ENCODE peak calls at places on chromosomes 13 and 19, in nine cellular contexts. L is heart left ventricle; M is thoracic aorta; A is Caco-2; O is psoas muscle; E is PC-3; J is CD4-positive, CD25-positive, alpha-beta regulatory T cell; F is colonic mucosa; T is K562. N is an unnamed sample. For H3K27me3, the result is how much of the 10 kb centered on the place peaks cover.

GRCh38 chr13:24452044-24452443 is 60.5 kb downstream of the PARP4 start:
- DNase-seq in L (no peak), M (no peak), A (no peak), O (no peak), E (no peak), J (no peak), F (no peak), T (no peak), N (no peak)

GRCh38 chr19:4083677-4084546 is 17.2 kb upstream of the ZBTB7A start:
- DNase-seq in L (no peak), M (no peak), A (peak), O (peak), E (peak), J (no peak), F (peak), T (peak), N (no peak)

GRCh38 chr19:3818479-3818878 is 32.3 kb upstream of the MATK start:
- DNase-seq in L (no peak), M (no peak), A (no peak), O (no peak), E (peak), J (no peak), F (no peak), T (no peak), N (peak)

GRCh38 chr19:36246006-36246391 is 31.1 kb downstream of the ZNF146 start:
- DNase-seq in L (no peak), M (no peak), A (no peak), O (no peak), E (no peak), J (no peak), F (no peak), T (no peak), N (no peak)

GRCh38 chr13:80979035-80979641 is 638.2 kb upstream of the SPRY2 start:
- DNase-seq in L (peak), M (no peak), A (peak), O (no peak), E (peak), J (no peak), F (peak), T (peak), N (peak)

GRCh38 chr19:16446108-16447014 is 25.4 kb downstream of the EPS15L1 start:
- DNase-seq in L (no peak), M (no peak), A (no peak), O (no peak), E (no peak), J (no peak), F (no peak), T (no peak), N (no peak)

GRCh38 chr19:7168941-7169340 is 99.4 kb downstream of the ZNF557 start:
- DNase-seq in L (no peak), M (no peak), A (no peak), O (no peak), E (no peak), J (no peak), F (no peak), T (no peak), N (no peak)

GRCh38 chr19:53553865-53554791 is 16.2 kb downstream of the ZNF331 start:
- DNase-seq in L (peak), M (peak), A (peak), O (peak), E (peak), J (peak), F (peak), T (no peak), N (peak)

GRCh38 chr13:68850160-68850559 is 1257.5 kb upstream of the ATXN8OS start:
- DNase-seq in L (no peak), M (no peak), A (no peak), O (no peak), E (peak), J (no peak), F (no peak), T (no peak), N (peak)

GRCh38 chr19:3238066-3238561 is 13.7 kb downstream of the CELF5 start:
- DNase-seq in L (no peak), M (no peak), A (no peak), O (no peak), E (no peak), J (no peak), F (no peak), T (no peak), N (no peak)

GRCh38 chr13:39410089-39410901 is 192.7 kb downstream of the LHFPL6 start:
- DNase-seq in L (no peak), M (no peak), A (no peak), O (no peak), E (no peak), J (no peak), F (no peak), T (no peak), N (no peak)

GRCh38 chr13:107866007-107866665 is 349.2 kb downstream of the LIG4 start:
- DNase-seq in L (no peak), M (no peak), A (no peak), O (no peak), E (peak), J (no peak), F (no peak), T (peak), N (no peak)

GRCh38 chr19:29323046-29323971 is 110.4 kb upstream of the UQCRFS1 start:
- DNase-seq in L (no peak), M (no peak), A (no peak), O (no peak), E (no peak), J (no peak), F (peak), T (no peak), N (no peak)

GRCh38 chr13:45206340-45206739 is 5.5 kb upstream of the KCTD4 start:
- DNase-seq in L (no peak), M (no peak), A (no peak), O (no peak), E (peak), J (no peak), F (no peak), T (no peak), N (peak)

GRCh38 chr13:73216381-73216831 is 157.6 kb downstream of the KLF5 start:
- DNase-seq in L (no peak), M (no peak), A (peak), O (no peak), E (no peak), J (no peak), F (no peak), T (no peak), N (no peak)

GRCh38 chr19:31154021-31154420 is 195.2 kb downstream of the TSHZ3 start:
- DNase-seq in L (no peak), M (no peak), A (no peak), O (no peak), E (peak), J (no peak), F (no peak), T (no peak), N (peak)

GRCh38 chr13:111665691-111666095 is 345.3 kb downstream of the TEX29 start:
- DNase-seq in L (no peak), M (no peak), A (no peak), O (no peak), E (no peak), J (no peak), F (no peak), T (no peak), N (no peak)

GRCh38 chr13:111666377-111666776 is 345.9 kb downstream of the TEX29 start:
- DNase-seq in L (no peak), M (no peak), A (no peak), O (no peak), E (no peak), J (no peak), F (no peak), T (no peak), N (no peak)

GRCh38 chr13:111663505-111663904 is 343.1 kb downstream of the TEX29 start:
- DNase-seq in L (no peak), M (no peak), A (no peak), O (no peak), E (no peak), J (no peak), F (no peak), T (no peak), N (no peak)

GRCh38 chr13:111664060-111664459 is 343.6 kb downstream of the TEX29 start:
- DNase-seq in L (no peak), M (no peak), A (no peak), O (no peak), E (no peak), J (no peak), F (no peak), T (no peak), N (no peak)

DNA sequence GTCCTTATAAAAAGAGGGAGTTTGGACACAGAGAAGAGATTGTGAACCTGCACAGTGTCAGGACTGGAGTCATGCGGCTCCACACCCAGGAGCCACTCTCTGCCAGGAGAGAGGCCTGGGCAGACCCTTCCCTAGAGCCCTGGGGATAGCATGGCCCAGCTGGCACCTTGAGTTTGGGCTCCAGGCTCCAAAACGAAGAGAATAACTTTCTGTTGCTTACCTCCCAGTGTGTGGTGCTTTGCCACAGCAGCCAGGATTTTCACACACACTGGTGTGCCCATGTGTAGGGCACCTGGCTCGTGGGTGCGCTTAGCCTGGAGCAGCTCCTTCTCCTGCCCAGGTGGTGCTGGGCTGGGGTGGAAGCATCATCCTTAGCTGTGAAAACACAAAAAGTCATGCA is 344.3 kb downstream of the TEX29 start:
- DNase-seq in L (no peak), M (no peak), A (no peak), O (no peak), E (no peak), J (no peak), F (no peak), T (no peak), N (no peak)
- H3K27me3 ChIP-seq in L (under half), M (under half), A (under half), O (under half), E (under half), J (under half), F (under half), T (under half), N (under half)

GRCh38 chr13:82294226-82294625 is 1588.0 kb downstream of the SLITRK1 start:
- DNase-seq in L (no peak), M (no peak), A (no peak), O (no peak), E (no peak), J (no peak), F (no peak), T (no peak), N (no peak)

GRCh38 chr13:82292334-82292733 is 1589.9 kb downstream of the SLITRK1 start:
- DNase-seq in L (no peak), M (no peak), A (no peak), O (no peak), E (peak), J (no peak), F (no peak), T (no peak), N (no peak)

GRCh38 chr13:82298110-82298509 is 1584.2 kb downstream of the SLITRK1 start:
- DNase-seq in L (no peak), M (no peak), A (no peak), O (no peak), E (no peak), J (no peak), F (no peak), T (no peak), N (no peak)
- H3K27me3 ChIP-seq in L (under half), M (under half), A (under half), O (under half), E (under half), J (under half), F (under half), T (under half), N (under half)

GRCh38 chr13:40668335-40668734 is 1.9 kb upstream of the FOXO1 start:
- DNase-seq in L (peak), M (no peak), A (no peak), O (peak), E (no peak), J (peak), F (peak), T (peak), N (no peak)
- H3K27me3 ChIP-seq in L (under half), M (under half), A (under half), O (under half), E (under half), J (under half), F (under half), T (under half), N (under half)

DNA sequence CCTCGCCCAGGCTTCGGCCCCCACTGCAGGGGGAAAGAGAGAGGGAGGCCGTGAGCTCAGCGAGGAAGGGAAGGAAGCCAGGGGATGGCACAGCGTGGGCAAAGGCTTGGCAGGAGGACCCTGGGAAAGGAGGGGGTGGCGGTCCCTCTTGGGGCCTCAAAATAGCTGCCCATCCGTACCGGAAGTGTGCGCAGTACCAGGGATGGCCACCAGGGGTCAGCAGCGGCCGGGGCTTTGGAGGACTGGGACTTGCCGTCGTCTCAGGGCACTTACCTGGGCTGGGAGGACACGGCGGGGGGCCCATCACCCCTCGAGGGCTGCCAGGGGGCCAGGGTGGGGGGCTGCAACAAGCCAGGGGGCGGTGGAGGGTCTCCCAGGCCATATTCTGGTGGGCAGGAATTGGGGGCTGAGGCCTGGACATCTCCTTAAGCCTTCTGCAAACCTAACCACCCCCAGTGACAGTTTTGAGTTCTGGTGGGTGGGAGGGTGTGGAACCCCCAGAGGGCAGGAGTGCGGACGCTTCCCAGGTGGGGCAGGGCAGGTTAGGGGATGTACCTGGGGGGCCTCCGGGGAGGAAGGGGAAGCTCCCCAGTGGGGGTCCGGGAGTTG is 7.8 kb upstream of the TMEM161A start:
- DNase-seq in L (peak), M (no peak), A (peak), O (peak), E (peak), J (peak), F (peak), T (peak), N (no peak)
- H3K27me3 ChIP-seq in L (under half), M (under half), A (under half), O (under half), E (under half), J (under half), F (under half), T (under half), N (under half)

DNA sequence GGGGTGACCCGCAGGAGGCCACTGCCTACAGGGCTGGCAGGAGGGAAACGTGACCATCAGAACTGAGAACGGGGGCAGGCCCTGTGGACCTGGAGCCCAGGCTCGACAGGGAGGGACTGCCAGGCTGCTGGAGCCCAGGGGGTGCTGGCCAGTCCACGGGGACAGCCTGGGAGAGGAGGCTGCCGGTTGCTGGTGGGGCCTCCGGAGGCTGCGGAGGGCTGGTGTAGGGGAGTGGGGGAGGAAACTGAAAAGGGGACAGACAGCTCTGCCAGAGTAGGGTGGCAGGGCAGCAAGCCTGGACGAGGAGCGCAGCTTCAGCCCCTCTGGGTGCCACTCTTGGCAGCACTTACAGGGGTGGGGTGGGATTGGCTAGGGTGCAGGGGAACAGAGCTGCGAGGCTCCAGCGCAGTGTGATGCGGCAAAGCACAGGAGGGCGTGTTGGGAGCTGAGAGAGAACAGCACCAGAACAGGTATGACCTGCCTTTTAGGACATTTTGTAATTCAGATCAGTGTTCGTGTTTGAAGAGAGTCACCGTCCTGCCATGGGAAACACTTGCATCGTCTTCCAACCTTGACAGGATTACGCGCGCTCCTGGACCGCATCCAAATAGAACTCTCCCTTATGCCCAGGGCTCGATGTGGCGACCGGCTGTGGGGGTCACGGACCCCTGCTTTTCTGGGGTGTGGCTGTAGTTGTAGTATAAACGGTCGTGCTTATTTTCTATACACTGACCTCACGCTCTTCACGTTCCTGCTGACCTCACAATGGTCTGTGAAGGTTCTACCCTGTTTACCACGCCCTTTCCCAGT is 19.9 kb upstream of the ARHGEF7 start:
- DNase-seq in L (no peak), M (no peak), A (no peak), O (no peak), E (no peak), J (no peak), F (no peak), T (no peak), N (no peak)
- H3K27me3 ChIP-seq in L (under half), M (under half), A (under half), O (under half), E (half or more), J (under half), F (under half), T (under half), N (half or more)

GRCh38 chr13:20125783-20126165 is 35.1 kb downstream of the GJA3 start:
- DNase-seq in L (no peak), M (no peak), A (no peak), O (no peak), E (no peak), J (no peak), F (no peak), T (no peak), N (no peak)
- H3K27me3 ChIP-seq in L (under half), M (under half), A (under half), O (under half), E (under half), J (under half), F (under half), T (under half), N (under half)

GRCh38 chr13:26968431-26969335 is 202.9 kb downstream of the USP12 start:
- DNase-seq in L (no peak), M (no peak), A (peak), O (no peak), E (no peak), J (no peak), F (peak), T (no peak), N (no peak)

GRCh38 chr13:26965976-26966375 is 205.4 kb upstream of the GPR12 start:
- DNase-seq in L (peak), M (no peak), A (no peak), O (peak), E (no peak), J (no peak), F (no peak), T (no peak), N (no peak)

GRCh38 chr13:26964278-26965057 is 203.9 kb upstream of the GPR12 start:
- DNase-seq in L (peak), M (no peak), A (no peak), O (no peak), E (no peak), J (no peak), F (no peak), T (no peak), N (no peak)

GRCh38 chr13:26965058-26965380 is 204.4 kb upstream of the GPR12 start:
- DNase-seq in L (no peak), M (no peak), A (no peak), O (no peak), E (no peak), J (no peak), F (no peak), T (no peak), N (no peak)

GRCh38 chr13:26967119-26968038 is 204.2 kb downstream of the USP12 start:
- DNase-seq in L (peak), M (no peak), A (no peak), O (no peak), E (no peak), J (no peak), F (no peak), T (no peak), N (no peak)
- H3K27me3 ChIP-seq in L (under half), M (under half), A (under half), O (under half), E (under half), J (under half), F (under half), T (under half), N (under half)